ENCODE peak calls at places on chromosomes 16 and 17, in four cellular contexts. N, S, D and V are unnamed samples.

GRCh38 chr17:47235506-47235905 is 18.1 kb upstream of the ITGB3 start:
- DNase-seq in N (no peak), S (no peak), D (no peak), V (no peak)

GRCh38 chr16:57994778-57995177 is 5.7 kb downstream of the ZNF319 start:
- DNase-seq in N (peak; percentile 64), S (peak; percentile 44), D (peak; percentile 71), V (peak; percentile 37)

GRCh38 chr17:68603663-68604062 is 2.5 kb upstream of the FAM20A start:
- DNase-seq in N (no peak), S (no peak), D (no peak), V (no peak)

GRCh38 chr17:17467720-17468119 is 9.1 kb upstream of the MED9 start:
- DNase-seq in N (no peak), S (no peak), D (no peak), V (no peak)

GRCh38 chr16:57938936-57939871 is 31.7 kb downstream of the CNGB1 start:
- DNase-seq in N (no peak), S (peak; percentile 22), D (no peak), V (peak; percentile 13)

GRCh38 chr17:43545383-43545632 is 832 bp downstream of the ETV4 start:
- DNase-seq in N (no peak), S (no peak), D (peak; percentile 77), V (no peak)

GRCh38 chr17:74604200-74604599 is 12.1 kb upstream of the CD300LD start:
- DNase-seq in N (no peak), S (no peak), D (no peak), V (no peak)

GRCh38 chr17:56305017-56305416 is 151.7 kb downstream of the ANKFN1 start:
- DNase-seq in N (no peak), S (no peak), D (no peak), V (no peak)

GRCh38 chr17:83174859-83175550 is 95.6 kb downstream of the METRNL start:
- DNase-seq in N (no peak), S (no peak), D (no peak), V (no peak)

GRCh38 chr17:39677581-39678339 is 9.5 kb downstream of the PNMT start:
- DNase-seq in N (no peak), S (no peak), D (no peak), V (no peak)

GRCh38 chr16:1395444-1396074 is 18.9 kb downstream of the UNKL start:
- DNase-seq in N (no peak), S (no peak), D (peak; percentile 25), V (no peak)

GRCh38 chr17:31132977-31133376 is 38.2 kb downstream of the NF1 start:
- DNase-seq in N (no peak), S (no peak), D (no peak), V (no peak)

GRCh38 chr17:80354381-80354780 is 60.6 kb upstream of the ENDOV start:
- DNase-seq in N (no peak), S (no peak), D (no peak), V (no peak)

GRCh38 chr17:77962349-77962748 is 3.8 kb downstream of the TNRC6C start:
- DNase-seq in N (no peak), S (no peak), D (no peak), V (no peak)

GRCh38 chr16:89453662-89454321 is 36.6 kb downstream of the ANKRD11 start:
- DNase-seq in N (no peak), S (no peak), D (peak; percentile 40), V (no peak)

GRCh38 chr16:74522160-74522559 is 84.8 kb downstream of the GLG1 start:
- DNase-seq in N (no peak), S (no peak), D (no peak), V (no peak)

GRCh38 chr16:74939688-74940087 is 45.2 kb downstream of the WDR59 start:
- DNase-seq in N (no peak), S (no peak), D (no peak), V (no peak)

GRCh38 chr17:49465352-49465751 is 29.7 kb upstream of the NGFR start:
- DNase-seq in N (no peak), S (no peak), D (no peak), V (no peak)

GRCh38 chr16:74035816-74036215 is 260.8 kb upstream of the PSMD7 start:
- DNase-seq in N (peak; percentile 62), S (peak; percentile 12), D (peak; percentile 38), V (peak; percentile 7)

GRCh38 chr17:46190763-46191162 is 2.5 kb downstream of the KANSL1 start:
- DNase-seq in N (no peak), S (no peak), D (no peak), V (no peak)

GRCh38 chr17:68847711-68848110 is 107.5 kb downstream of the ABCA8 start:
- DNase-seq in N (no peak), S (no peak), D (no peak), V (no peak)

GRCh38 chr16:73166394-73166971 is 118.6 kb upstream of the ZFHX3 start:
- DNase-seq in N (no peak), S (no peak), D (no peak), V (no peak)

GRCh38 chr16:10964891-10965326 is 20.5 kb downstream of the CLEC16A start:
- DNase-seq in N (no peak), S (no peak), D (no peak), V (no peak)
- TF ChIP-seq ELF1 in N (no peak), S (no peak), D (no peak), V (no peak)

GRCh38 chr16:86220552-86220951 is 289.8 kb upstream of the FOXF1 start:
- DNase-seq in N (no peak), S (no peak), D (no peak), V (no peak)

GRCh38 chr16:86218479-86219170 is 291.7 kb upstream of the FOXF1 start:
- DNase-seq in N (no peak), S (no peak), D (no peak), V (no peak)

GRCh38 chr16:86221085-86221484 is 289.2 kb upstream of the FOXF1 start:
- DNase-seq in N (no peak), S (no peak), D (no peak), V (no peak)

GRCh38 chr16:86217891-86218270 is 292.4 kb upstream of the FOXF1 start:
- DNase-seq in N (no peak), S (no peak), D (no peak), V (no peak)

DNA sequence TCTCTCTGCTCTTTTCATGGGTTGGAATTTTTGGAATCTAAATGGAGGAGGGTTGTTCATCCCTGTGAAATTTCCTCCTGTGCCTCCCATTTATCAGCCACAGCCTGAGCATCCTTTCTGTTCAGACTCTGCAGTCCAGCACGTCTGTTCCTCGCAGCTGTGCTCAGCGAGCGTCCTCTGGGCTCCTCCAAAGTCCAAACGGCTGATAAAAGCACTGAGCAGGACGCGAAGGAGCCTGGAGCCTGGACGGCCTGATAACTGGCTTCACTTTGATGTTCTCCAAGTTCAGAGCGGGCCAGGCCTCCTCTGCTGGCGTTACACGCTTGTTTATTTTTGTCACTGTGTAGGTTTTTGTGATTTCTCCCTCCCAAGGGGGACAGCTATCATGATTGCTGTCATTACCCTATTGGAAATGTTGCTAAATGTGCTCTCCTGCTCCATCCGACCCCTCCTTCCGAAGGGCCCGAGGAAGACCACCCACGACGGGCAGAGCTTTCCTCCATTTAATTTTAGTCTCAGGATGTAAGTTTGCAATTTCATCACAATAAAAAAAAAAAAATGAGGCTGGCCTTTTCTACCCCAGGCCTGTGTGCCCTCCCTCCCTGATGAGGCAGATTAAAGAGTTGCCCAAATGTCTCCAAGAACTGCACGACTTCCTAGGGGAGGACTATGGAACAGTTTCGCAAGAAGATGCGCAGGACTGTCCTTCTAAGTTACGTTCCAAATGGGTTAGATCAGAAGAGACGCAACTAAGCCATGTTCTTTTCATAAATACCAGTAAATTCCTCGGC is 290.5 kb upstream of the FOXF1 start:
- DNase-seq in N (no peak), S (no peak), D (no peak), V (no peak)
- TF ChIP-seq ELF1 in N (no peak), S (no peak), D (no peak), V (no peak)

DNA sequence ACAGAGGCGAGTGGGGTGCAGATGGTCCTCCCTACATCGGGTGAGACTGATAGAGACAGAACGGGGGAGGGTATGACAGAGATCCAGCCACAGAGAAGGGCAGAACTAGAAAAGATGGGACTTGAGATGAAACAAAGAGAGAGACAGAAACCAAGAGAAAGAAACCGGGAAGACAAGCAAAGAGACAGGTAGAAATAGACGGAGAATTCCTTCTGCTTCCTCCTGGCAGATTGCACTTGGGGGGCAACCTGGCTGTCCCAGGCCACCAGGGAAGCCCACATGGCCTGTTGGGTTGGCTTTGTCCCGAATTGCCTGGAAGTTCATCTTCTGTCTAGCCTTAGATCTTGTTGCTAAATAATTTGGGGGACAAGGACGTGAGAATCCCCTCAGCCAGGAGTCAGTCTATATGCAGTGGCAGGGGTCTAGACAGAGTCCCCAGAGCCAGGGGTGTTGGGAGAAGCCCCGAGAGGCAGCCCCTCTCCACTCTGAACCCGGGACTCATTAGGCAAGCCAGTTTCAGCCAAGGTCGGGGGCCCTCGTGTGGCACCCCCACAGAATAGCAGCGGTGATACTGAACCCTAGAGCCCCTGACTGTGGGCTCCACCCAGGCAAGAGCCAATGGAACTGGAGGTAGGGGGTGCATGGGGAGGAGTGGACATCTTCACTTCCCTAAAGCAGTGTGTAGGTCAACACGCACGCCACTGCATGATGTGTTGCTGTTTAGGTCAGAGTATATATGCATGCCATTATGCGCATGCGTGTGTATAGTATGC is 626 bp upstream of the TSPOAP1 start:
- DNase-seq in N (peak; percentile 73), S (peak; percentile 38), D (peak; percentile 61), V (no peak)
- TF ChIP-seq ELF1 in N (no peak), S (no peak), D (no peak), V (no peak)

GRCh38 chr16:46972971-46973456 is 460 bp downstream of the DNAJA2 start:
- DNase-seq in N (peak; percentile 72), S (peak; percentile 36), D (peak; percentile 70), V (no peak)
- TF ChIP-seq ELF1 in N (no peak), S (no peak), D (no peak), V (no peak)

DNA sequence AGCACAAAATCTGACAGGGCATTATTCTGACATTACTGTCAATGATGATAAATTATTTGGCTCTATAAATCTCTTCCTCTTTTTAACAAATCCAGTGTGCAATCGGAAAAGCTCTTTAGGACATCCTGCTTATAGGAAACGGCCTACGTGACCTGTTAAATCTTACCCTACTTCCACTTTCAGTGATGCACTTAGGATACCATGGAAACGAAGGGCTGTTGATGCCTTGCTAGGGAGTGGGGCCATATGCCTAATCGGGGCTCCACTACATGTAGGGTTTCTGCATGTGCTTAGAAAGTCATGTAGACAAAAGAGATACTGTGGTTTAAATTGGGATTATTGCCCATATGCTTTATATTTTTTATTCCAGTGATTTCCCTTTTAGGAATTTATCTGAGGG is 27.2 kb downstream of the ZNF594 start:
- DNase-seq in N (no peak), S (no peak), D (no peak), V (no peak)
- TF ChIP-seq ELF1 in N (no peak), S (no peak), D (no peak), V (no peak)